ENCODE peak calls at places on chromosomes 5 and 9, in ten cellular contexts. T, C, A, O, D, M, I, K, Q and V are unnamed samples.
A peak's percentile ranks its signal among the peaks of the same experiment; 100 is the strongest.

GRCh38 chr5:73387630-73388370 is 60.8 kb downstream of the FOXD1 start:
- DNase-seq in T (no peak), C (no peak), A (no peak), O (peak; percentile 67), D (no peak), M (peak; percentile 57), I (peak; percentile 43), K (no peak), Q (peak; percentile 52), V (peak; percentile 35)

GRCh38 chr9:125756499-125756898 is 9.3 kb downstream of the PBX3 start:
- DNase-seq in T (no peak), C (no peak), A (no peak), O (no peak), D (no peak), M (no peak), I (no peak), K (no peak), Q (no peak), V (no peak)

GRCh38 chr5:3020426-3020825 is 268.9 kb upstream of the IRX2 start:
- DNase-seq in T (no peak), C (no peak), A (peak; percentile 13), O (no peak), D (no peak), M (no peak), I (no peak), K (no peak), Q (no peak), V (no peak)

GRCh38 chr9:77595426-77596051 is 52.6 kb downstream of the GNA14 start:
- DNase-seq in T (peak; percentile 87), C (no peak), A (no peak), O (no peak), D (no peak), M (no peak), I (no peak), K (no peak), Q (no peak), V (peak; percentile 35)

GRCh38 chr9:21549251-21549765 is 67.2 kb upstream of the IFNE start:
- DNase-seq in T (peak; percentile 98), C (no peak), A (no peak), O (peak; percentile 83), D (no peak), M (no peak), I (no peak), K (no peak), Q (peak; percentile 98), V (peak; percentile 99)

GRCh38 chr5:54531536-54531935 is 14.0 kb downstream of the SNX18 start:
- DNase-seq in T (no peak), C (no peak), A (no peak), O (peak; percentile 52), D (no peak), M (no peak), I (no peak), K (no peak), Q (peak; percentile 48), V (peak; percentile 49)

GRCh38 chr5:114477816-114478330 is 116.0 kb downstream of the KCNN2 start:
- DNase-seq in T (no peak), C (no peak), A (no peak), O (no peak), D (no peak), M (no peak), I (no peak), K (no peak), Q (no peak), V (no peak)

GRCh38 chr5:14064841-14065240 is 78.3 kb upstream of the TRIO start:
- DNase-seq in T (peak; percentile 8), C (no peak), A (no peak), O (peak; percentile 51), D (no peak), M (no peak), I (no peak), K (no peak), Q (peak; percentile 70), V (peak; percentile 74)

GRCh38 chr5:95801961-95802360 is 20.6 kb downstream of the GLRX start:
- DNase-seq in T (no peak), C (no peak), A (no peak), O (no peak), D (no peak), M (no peak), I (no peak), K (no peak), Q (no peak), V (no peak)

GRCh38 chr5:71972777-71973473 is 134.3 kb upstream of the MAP1B start:
- DNase-seq in T (no peak), C (no peak), A (peak; percentile 73), O (no peak), D (no peak), M (no peak), I (no peak), K (no peak), Q (no peak), V (no peak)

GRCh38 chr9:101212661-101213060 is 172.1 kb downstream of the BAAT start:
- DNase-seq in T (no peak), C (no peak), A (no peak), O (no peak), D (no peak), M (no peak), I (no peak), K (no peak), Q (no peak), V (no peak)

GRCh38 chr9:38106488-38106887 is 37.5 kb upstream of the SHB start:
- DNase-seq in T (no peak), C (no peak), A (no peak), O (no peak), D (no peak), M (no peak), I (no peak), K (no peak), Q (no peak), V (no peak)

GRCh38 chr5:157718529-157718928 is 12.7 kb upstream of the THG1L start:
- DNase-seq in T (peak; percentile 85), C (no peak), A (no peak), O (peak; percentile 52), D (no peak), M (peak; percentile 70), I (peak; percentile 17), K (no peak), Q (peak; percentile 80), V (peak; percentile 87)

GRCh38 chr9:95140821-95141220 is 176.7 kb downstream of the FANCC start:
- DNase-seq in T (no peak), C (no peak), A (no peak), O (no peak), D (no peak), M (no peak), I (no peak), K (no peak), Q (no peak), V (no peak)

GRCh38 chr5:93267736-93268135 is 313.3 kb downstream of the NR2F1-AS1 start:
- DNase-seq in T (no peak), C (peak; percentile 69), A (no peak), O (no peak), D (no peak), M (no peak), I (no peak), K (no peak), Q (no peak), V (no peak)

GRCh38 chr9:4530375-4530774 is 40.1 kb downstream of the SLC1A1 start:
- DNase-seq in T (peak; percentile 26), C (no peak), A (no peak), O (peak; percentile 72), D (no peak), M (no peak), I (no peak), K (no peak), Q (peak; percentile 63), V (no peak)

GRCh38 chr5:172492991-172493390 is 38.7 kb upstream of the SH3PXD2B start:
- DNase-seq in T (no peak), C (no peak), A (peak; percentile 41), O (no peak), D (no peak), M (no peak), I (no peak), K (no peak), Q (no peak), V (no peak)

GRCh38 chr9:106333487-106333886 is 529.5 kb upstream of the ZNF462 start:
- DNase-seq in T (no peak), C (no peak), A (no peak), O (peak; percentile 3), D (no peak), M (no peak), I (no peak), K (no peak), Q (no peak), V (no peak)

GRCh38 chr5:18321516-18321915 is 687.3 kb downstream of the TAF11L14 start:
- DNase-seq in T (no peak), C (no peak), A (no peak), O (no peak), D (no peak), M (no peak), I (no peak), K (no peak), Q (no peak), V (no peak)

GRCh38 chr9:99663297-99663696 is 158.4 kb upstream of the NR4A3 start:
- DNase-seq in T (no peak), C (no peak), A (no peak), O (no peak), D (no peak), M (no peak), I (no peak), K (no peak), Q (no peak), V (no peak)
- TF ChIP-seq CTCF in T (no peak), C (no peak), A (no peak), O (no peak), D (no peak), M (no peak), I (no peak), K (no peak), Q (no peak), V (no peak)

DNA sequence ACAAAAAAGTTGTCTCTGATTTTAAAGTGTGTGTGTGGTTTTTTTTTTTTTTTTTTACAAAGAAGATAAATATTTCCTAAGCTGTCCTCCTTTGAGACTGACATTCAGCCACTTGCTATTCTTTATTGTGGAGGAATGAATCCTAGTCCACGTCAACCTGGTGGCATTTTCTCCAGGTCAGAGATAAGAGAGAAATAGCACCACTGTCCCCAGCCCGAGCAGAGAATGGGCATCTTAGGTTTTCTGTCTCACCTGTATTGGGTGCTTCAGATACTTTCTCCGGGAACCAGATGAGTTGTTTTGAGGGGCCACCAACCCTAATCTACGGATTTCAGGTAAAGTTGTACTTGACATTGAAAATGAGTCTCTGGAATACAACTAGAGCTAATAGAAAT is 1.4 kb downstream of the ITGA2 start:
- DNase-seq in T (no peak), C (no peak), A (no peak), O (no peak), D (no peak), M (no peak), I (no peak), K (no peak), Q (no peak), V (no peak)
- H3K4me3 ChIP-seq in T (peak overlapping the region; percentile 87), C (peak overlapping the region; percentile 73), A (peak overlapping the region; percentile 75), O (peak overlapping the region; percentile 95), D (peak overlapping the region; percentile 92), M (no peak overlapping the region), I (no peak overlapping the region), K (peak overlapping the region; percentile 75), Q (peak overlapping the region; percentile 73), V (peak overlapping the region; percentile 80)

GRCh38 chr9:137176302-137177182 is 4.7 kb upstream of the TMEM210 start:
- DNase-seq in T (peak; percentile 46), C (no peak), A (no peak), O (no peak), D (no peak), M (peak; percentile 57), I (no peak), K (no peak), Q (peak; percentile 18), V (peak; percentile 67)
- TF ChIP-seq CTCF in T (peak; percentile 78), C (peak; percentile 45), A (no peak), O (peak; percentile 68), D (no peak), M (peak; percentile 79), I (peak; percentile 41), K (peak; percentile 51), Q (peak; percentile 75), V (peak; percentile 78)

GRCh38 chr5:66554211-66554610 is 42.0 kb upstream of the MAST4 start:
- DNase-seq in T (peak; percentile 60), C (no peak), A (no peak), O (peak; percentile 96), D (no peak), M (peak; percentile 82), I (no peak), K (no peak), Q (peak; percentile 50), V (peak; percentile 5)
- H3K4me3 ChIP-seq in T (no peak overlapping the region), C (no peak overlapping the region), A (no peak overlapping the region), O (no peak overlapping the region), D (no peak overlapping the region), M (peak overlapping the region; percentile 6), I (no peak overlapping the region), K (no peak overlapping the region), Q (no peak overlapping the region), V (no peak overlapping the region)